ENCODE peak calls at places on chromosomes 2 and 18, in four cellular contexts. B is K562, Z is HepG2, V is GM12878. W is an unnamed sample.

GRCh38 chr2:216603010-216603883 is 30.0 kb upstream of the IGFBP2 start:
- DNase-seq in B (no peak), Z (no peak), V (no peak), W (no peak)

GRCh38 chr2:8790739-8791162 is 46.7 kb downstream of the KIDINS220 start:
- DNase-seq in B (no peak), Z (no peak), V (peak; percentile 54), W (no peak)

GRCh38 chr2:30149513-30149912 is 2.7 kb downstream of the YPEL5 start:
- DNase-seq in B (no peak), Z (peak; percentile 59), V (no peak), W (peak; percentile 26)

GRCh38 chr2:118202707-118203303 is 114.5 kb downstream of the INSIG2 start:
- DNase-seq in B (peak; percentile 57), Z (peak; percentile 54), V (no peak), W (peak; percentile 72)

GRCh38 chr2:240139666-240140393 is 628 bp downstream of the OTOS start:
- DNase-seq in B (no peak), Z (no peak), V (no peak), W (no peak)

GRCh38 chr2:224217962-224218347 is 178.9 kb upstream of the SERPINE2 start:
- DNase-seq in B (no peak), Z (no peak), V (no peak), W (no peak)

GRCh38 chr2:216202602-216203250 is 93.6 kb downstream of the XRCC5 start:
- DNase-seq in B (no peak), Z (peak; percentile 30), V (no peak), W (no peak)

GRCh38 chr18:43571078-43571689 is 293.9 kb upstream of the SYT4 start:
- DNase-seq in B (peak; percentile 8), Z (peak; percentile 27), V (no peak), W (peak; percentile 10)

GRCh38 chr2:46306320-46306719 is 9.1 kb downstream of the EPAS1 start:
- DNase-seq in B (no peak), Z (peak; percentile 97), V (no peak), W (no peak)

GRCh38 chr2:43216629-43217028 is 9.8 kb downstream of the ZFP36L2 start:
- DNase-seq in B (no peak), Z (no peak), V (no peak), W (no peak)

GRCh38 chr18:37958499-37958898 is 392.9 kb upstream of the CELF4 start:
- DNase-seq in B (no peak), Z (no peak), V (no peak), W (no peak)

GRCh38 chr2:57821085-57821484 is 225.5 kb upstream of the VRK2 start:
- DNase-seq in B (no peak), Z (no peak), V (no peak), W (no peak)

GRCh38 chr2:240398711-240399267 is 36.7 kb upstream of the GPC1 start:
- DNase-seq in B (no peak), Z (no peak), V (no peak), W (no peak)

GRCh38 chr2:44430340-44430739 is 68.6 kb downstream of the CAMKMT start:
- DNase-seq in B (no peak), Z (no peak), V (no peak), W (no peak)

GRCh38 chr18:43661570-43661969 is 384.3 kb upstream of the SYT4 start:
- DNase-seq in B (no peak), Z (peak; percentile 1), V (peak; percentile 4), W (peak; percentile 2)

GRCh38 chr2:28088970-28089369 is 198.4 kb downstream of the BABAM2 start:
- DNase-seq in B (no peak), Z (no peak), V (no peak), W (no peak)

GRCh38 chr2:736939-737338 is 59.7 kb upstream of the TMEM18 start:
- DNase-seq in B (no peak), Z (no peak), V (no peak), W (no peak)

GRCh38 chr2:735670-736218 is 58.5 kb upstream of the TMEM18 start:
- DNase-seq in B (no peak), Z (no peak), V (no peak), W (no peak)

DNA sequence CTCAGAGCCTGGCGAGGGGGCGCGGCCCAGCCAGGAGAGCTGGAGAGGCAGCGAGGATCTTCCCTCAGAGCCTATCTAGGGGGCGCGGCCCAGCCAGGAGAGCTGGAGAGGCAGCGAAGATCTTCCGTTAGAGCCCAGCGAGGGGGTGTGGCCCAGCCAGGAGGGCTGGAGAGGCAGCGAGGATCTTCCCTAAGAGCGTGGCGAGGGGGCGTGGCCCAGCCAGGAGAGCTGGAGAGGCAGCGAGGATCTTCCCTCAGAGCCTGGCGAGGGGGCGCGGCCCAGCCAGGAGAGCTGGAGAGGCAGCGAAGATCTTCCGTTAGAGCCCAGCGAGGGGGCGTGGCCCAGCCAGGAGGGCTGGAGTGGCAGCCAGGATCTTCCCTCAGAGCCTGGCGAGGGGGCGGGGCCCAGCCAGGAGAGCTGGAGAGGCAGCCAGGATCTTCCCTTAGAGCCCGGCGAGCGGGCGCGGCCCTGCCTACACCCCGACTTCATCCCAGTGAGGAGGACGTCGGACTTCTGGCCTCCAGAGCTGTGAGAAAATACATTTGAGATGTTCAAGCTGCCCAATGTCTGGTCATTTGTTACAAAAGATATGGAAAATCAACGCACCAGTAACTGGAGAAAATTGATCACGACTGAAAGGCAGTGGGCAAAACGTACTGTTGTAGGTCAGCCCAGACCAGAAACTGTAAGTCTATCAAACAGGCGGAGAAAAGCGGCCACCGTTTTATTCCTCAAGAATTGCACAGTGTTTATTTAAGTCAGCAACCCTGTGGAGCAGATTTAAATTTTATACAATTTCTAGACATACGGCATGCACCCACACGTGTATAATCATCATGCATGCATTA is 63.5 kb upstream of the TMEM18 start:
- DNase-seq in B (peak; percentile 81), Z (peak; percentile 85), V (no peak), W (peak; percentile 72)
- TF ChIP-seq FOXK2 in B (no peak), Z (no peak), V (no peak), W (no peak)

GRCh38 chr2:62266433-62267038 is 70.6 kb downstream of the B3GNT2 start:
- DNase-seq in B (no peak), Z (no peak), V (no peak), W (no peak)

GRCh38 chr2:62267687-62268086 is 71.8 kb downstream of the B3GNT2 start:
- DNase-seq in B (no peak), Z (no peak), V (no peak), W (no peak)

GRCh38 chr2:62265116-62265515 is 69.2 kb downstream of the B3GNT2 start:
- DNase-seq in B (no peak), Z (no peak), V (no peak), W (no peak)

GRCh38 chr2:62270728-62271127 is 74.8 kb downstream of the B3GNT2 start:
- DNase-seq in B (no peak), Z (no peak), V (no peak), W (no peak)
- TF ChIP-seq FOXK2 in B (no peak), Z (no peak), V (no peak), W (no peak)

DNA sequence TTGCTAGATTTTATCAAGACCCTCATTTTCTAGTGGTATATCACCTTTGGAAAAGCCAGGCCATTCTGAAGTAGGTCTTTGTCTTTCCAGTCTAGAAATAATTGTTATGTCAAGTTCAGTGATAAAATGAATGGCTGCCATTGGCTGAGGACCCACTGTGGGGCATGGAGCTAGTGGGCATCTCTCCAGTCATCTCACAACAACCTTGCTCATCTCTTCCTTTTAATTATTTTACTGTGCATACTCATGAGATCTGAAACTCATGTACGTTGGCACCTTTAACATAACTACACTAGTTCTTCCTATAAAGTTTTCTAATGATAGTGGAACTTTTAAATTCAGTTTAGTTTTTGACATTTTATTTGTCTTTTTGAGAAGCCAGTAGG is 240.9 kb downstream of the SLC8A1 start:
- DNase-seq in B (no peak), Z (no peak), V (no peak), W (no peak)
- TF ChIP-seq FOXK2 in B (no peak), Z (no peak), V (no peak), W (no peak)

DNA sequence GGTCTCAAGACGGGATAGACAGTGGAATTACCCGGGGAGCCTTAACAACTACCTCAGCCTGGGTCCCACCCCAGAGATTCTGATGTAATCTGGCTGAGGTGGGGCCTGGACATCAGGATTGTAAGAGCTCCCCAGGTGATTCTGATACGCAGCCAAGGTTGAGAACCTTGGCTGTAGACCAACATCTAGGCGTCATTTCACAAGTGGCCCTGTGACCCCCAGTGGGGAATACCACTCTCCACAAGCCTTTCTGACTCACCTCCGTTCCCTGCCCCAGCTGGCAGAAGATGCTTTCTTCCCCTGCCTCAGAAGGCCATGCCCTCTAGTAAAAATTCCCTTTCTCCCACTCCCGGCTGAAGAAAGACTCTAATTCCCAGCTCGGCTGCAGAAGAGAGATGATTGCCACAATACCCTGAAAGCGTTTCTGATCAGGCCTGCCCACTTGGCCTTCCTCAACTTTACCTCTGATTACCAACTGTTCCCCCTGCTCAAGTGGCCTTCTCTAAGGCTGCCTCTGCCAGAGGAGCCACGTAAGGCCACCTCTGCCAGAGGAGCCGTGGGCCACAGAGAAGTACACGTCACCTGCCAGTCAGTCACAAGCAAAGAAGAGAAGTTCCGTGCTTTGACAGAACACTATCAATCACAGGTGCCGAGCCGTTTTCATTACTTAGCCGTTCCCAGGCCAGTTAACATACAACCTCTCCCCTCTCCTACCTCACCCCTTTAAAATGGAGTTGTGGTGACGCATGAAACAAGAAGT is 116.8 kb upstream of the PKDCC start:
- DNase-seq in B (no peak), Z (no peak), V (peak; percentile 36), W (no peak)
- TF ChIP-seq FOXK2 in B (no peak), Z (no peak), V (no peak), W (no peak)

GRCh38 chr2:133568598-133568997 is 335 bp upstream of the NCKAP5 start:
- DNase-seq in B (no peak), Z (no peak), V (no peak), W (no peak)

GRCh38 chr2:133566967-133567645 is 1.2 kb downstream of the NCKAP5 start:
- DNase-seq in B (no peak), Z (no peak), V (no peak), W (no peak)

GRCh38 chr2:133569416-133569815 is 1.2 kb upstream of the NCKAP5 start:
- DNase-seq in B (no peak), Z (no peak), V (no peak), W (no peak)

GRCh38 chr2:133570547-133570946 is 2.3 kb upstream of the NCKAP5 start:
- DNase-seq in B (no peak), Z (no peak), V (no peak), W (no peak)

GRCh38 chr2:133568172-133568571 is at the start of gene NCKAP5:
- DNase-seq in B (no peak), Z (no peak), V (no peak), W (peak; percentile 22)
- TF ChIP-seq FOXK2 in B (no peak), Z (no peak), V (no peak), W (no peak)